ENCODE peak calls at places on chromosomes 13 and 19, in five cellular contexts. One of them, this sample, is unnamed.
A peak's percentile ranks its signal among the peaks of the same experiment; 100 is the strongest.

GRCh38 chr19:51259348-51260245 is 8.7 kb downstream of the SIGLECL1 start:
- DNase-seq in IMR-90: peak; percentile 22
- DNase-seq in uterus: no peak
- DNase-seq in PC-9: peak; percentile 30
- DNase-seq in CD8-positive, alpha-beta T cell: no peak
- DNase-seq in this sample: no peak

GRCh38 chr19:23699521-23699860 is 12.5 kb upstream of the ZNF675 start:
- DNase-seq in uterus: no peak
- DNase-seq in IMR-90: no peak
- DNase-seq in CD8-positive, alpha-beta T cell: no peak
- DNase-seq in PC-9: peak; percentile 62
- DNase-seq in this sample: no peak

GRCh38 chr19:13160557-13160956 is 10.3 kb downstream of the IER2 start:
- DNase-seq in uterus: no peak
- DNase-seq in CD8-positive, alpha-beta T cell: no peak
- DNase-seq in PC-9: peak; percentile 43
- DNase-seq in IMR-90: peak; percentile 66
- DNase-seq in this sample: no peak

GRCh38 chr13:60043262-60043661 is 120.5 kb downstream of the DIAPH3 start:
- DNase-seq in CD8-positive, alpha-beta T cell: no peak
- DNase-seq in IMR-90: peak; percentile 4
- DNase-seq in uterus: no peak
- DNase-seq in PC-9: no peak
- DNase-seq in this sample: no peak

GRCh38 chr19:2032296-2032941 is 16.9 kb upstream of the BTBD2 start:
- DNase-seq in PC-9: peak; percentile 94
- DNase-seq in IMR-90: peak; percentile 65
- DNase-seq in uterus: peak; percentile 93
- DNase-seq in CD8-positive, alpha-beta T cell: no peak
- DNase-seq in this sample: peak; percentile 85

GRCh38 chr13:18996627-18997051 is 185.0 kb downstream of the TUBA3C start:
- DNase-seq in IMR-90: no peak
- DNase-seq in CD8-positive, alpha-beta T cell: no peak
- DNase-seq in PC-9: no peak
- DNase-seq in uterus: no peak
- DNase-seq in this sample: no peak

GRCh38 chr13:46606915-46607413 is 54.0 kb downstream of the LRCH1 start:
- DNase-seq in uterus: no peak
- DNase-seq in CD8-positive, alpha-beta T cell: no peak
- DNase-seq in IMR-90: no peak
- DNase-seq in PC-9: no peak
- DNase-seq in this sample: no peak

GRCh38 chr19:31351212-31352193 is 2.3 kb upstream of the TSHZ3 start:
- DNase-seq in PC-9: no peak
- DNase-seq in CD8-positive, alpha-beta T cell: no peak
- DNase-seq in IMR-90: peak; percentile 63
- DNase-seq in uterus: peak; percentile 51
- DNase-seq in this sample: no peak

GRCh38 chr13:108769213-108770070 is 140.0 kb downstream of the MYO16 start:
- DNase-seq in uterus: no peak
- DNase-seq in IMR-90: no peak
- DNase-seq in CD8-positive, alpha-beta T cell: no peak
- DNase-seq in PC-9: peak; percentile 3
- DNase-seq in this sample: no peak

GRCh38 chr19:35153701-35154534 is 617 bp upstream of the FXYD5 start:
- DNase-seq in IMR-90: no peak
- DNase-seq in PC-9: peak; percentile 57
- DNase-seq in CD8-positive, alpha-beta T cell: peak; percentile 57
- DNase-seq in uterus: no peak
- DNase-seq in this sample: no peak

GRCh38 chr13:79745141-79745540 is 264.2 kb downstream of the NDFIP2 start:
- DNase-seq in IMR-90: no peak
- DNase-seq in PC-9: no peak
- DNase-seq in uterus: no peak
- DNase-seq in CD8-positive, alpha-beta T cell: no peak
- DNase-seq in this sample: no peak

GRCh38 chr13:50664961-50665360 is 178.5 kb downstream of the DLEU7 start:
- DNase-seq in PC-9: no peak
- DNase-seq in CD8-positive, alpha-beta T cell: no peak
- DNase-seq in uterus: no peak
- DNase-seq in IMR-90: no peak
- DNase-seq in this sample: no peak

GRCh38 chr19:51810228-51810627 is 15.3 kb downstream of the FPR3 start:
- DNase-seq in uterus: no peak
- DNase-seq in CD8-positive, alpha-beta T cell: no peak
- DNase-seq in PC-9: no peak
- DNase-seq in IMR-90: no peak
- DNase-seq in this sample: no peak

GRCh38 chr19:44002566-44003460 is at the start of gene ZNF230:
- DNase-seq in PC-9: peak; percentile 79
- DNase-seq in IMR-90: peak; percentile 95
- DNase-seq in uterus: peak; percentile 95
- DNase-seq in CD8-positive, alpha-beta T cell: peak; percentile 64
- DNase-seq in this sample: peak; percentile 77
- TF ChIP-seq CTCF in PC-9: no peak
- TF ChIP-seq CTCF in IMR-90: no peak
- TF ChIP-seq CTCF in uterus: no peak
- TF ChIP-seq CTCF in CD8-positive, alpha-beta T cell: no peak
- TF ChIP-seq CTCF in this sample: no peak

GRCh38 chr19:17747205-17748098 is 3.8 kb upstream of the FCHO1 start:
- DNase-seq in PC-9: peak; percentile 93
- DNase-seq in IMR-90: peak; percentile 89
- DNase-seq in uterus: peak; percentile 85
- DNase-seq in CD8-positive, alpha-beta T cell: peak; percentile 85
- DNase-seq in this sample: peak; percentile 81

GRCh38 chr19:17751103-17751911 is at the start of gene FCHO1:
- DNase-seq in PC-9: no peak
- DNase-seq in CD8-positive, alpha-beta T cell: peak; percentile 73
- DNase-seq in uterus: no peak
- DNase-seq in IMR-90: no peak
- DNase-seq in this sample: no peak

GRCh38 chr19:17748884-17749638 is 2.2 kb upstream of the FCHO1 start:
- DNase-seq in IMR-90: no peak
- DNase-seq in CD8-positive, alpha-beta T cell: no peak
- DNase-seq in PC-9: no peak
- DNase-seq in uterus: no peak
- DNase-seq in this sample: no peak

GRCh38 chr19:17751912-17752273 is 616 bp downstream of the FCHO1 start:
- DNase-seq in CD8-positive, alpha-beta T cell: no peak
- DNase-seq in PC-9: no peak
- DNase-seq in IMR-90: no peak
- DNase-seq in uterus: no peak
- DNase-seq in this sample: no peak

DNA sequence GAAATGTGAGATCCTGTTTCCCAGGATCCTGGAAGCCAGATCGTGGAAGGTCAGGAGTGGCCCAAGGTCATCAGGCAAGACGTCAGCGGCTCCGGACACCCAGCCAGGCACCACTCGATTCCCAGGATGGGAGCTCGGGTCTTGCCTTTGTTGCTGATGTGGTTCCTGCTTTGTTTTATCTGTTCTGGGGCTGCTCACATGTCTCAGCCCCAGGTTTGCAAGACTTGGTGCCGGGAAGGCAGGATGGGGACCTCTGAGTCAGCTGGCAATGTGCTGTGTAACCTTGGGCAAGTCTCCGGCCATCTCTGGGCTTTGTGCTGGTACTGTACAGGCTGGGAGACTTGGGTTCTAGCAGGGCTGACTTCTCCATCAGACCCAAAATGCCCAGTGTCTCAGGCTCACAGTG is 1.4 kb upstream of the FCHO1 start:
- DNase-seq in IMR-90: no peak
- DNase-seq in PC-9: no peak
- DNase-seq in uterus: no peak
- DNase-seq in CD8-positive, alpha-beta T cell: no peak
- DNase-seq in this sample: no peak
- H3K4me3 ChIP-seq in IMR-90: no peak overlapping the region
- H3K4me3 ChIP-seq in PC-9: no peak overlapping the region
- H3K4me3 ChIP-seq in uterus: no peak overlapping the region
- H3K4me3 ChIP-seq in CD8-positive, alpha-beta T cell: no peak overlapping the region
- H3K4me3 ChIP-seq in this sample: no peak overlapping the region

GRCh38 chr19:41868120-41868988 is 8.3 kb downstream of the RPS19 start:
- DNase-seq in PC-9: no peak
- DNase-seq in CD8-positive, alpha-beta T cell: no peak
- DNase-seq in IMR-90: no peak
- DNase-seq in uterus: no peak
- DNase-seq in this sample: no peak

GRCh38 chr19:41866284-41866683 is 6.2 kb downstream of the RPS19 start:
- DNase-seq in PC-9: peak; percentile 51
- DNase-seq in IMR-90: no peak
- DNase-seq in uterus: no peak
- DNase-seq in CD8-positive, alpha-beta T cell: no peak
- DNase-seq in this sample: no peak

GRCh38 chr19:41870401-41870873 is 6.6 kb upstream of the CD79A start:
- DNase-seq in CD8-positive, alpha-beta T cell: no peak
- DNase-seq in PC-9: no peak
- DNase-seq in IMR-90: peak; percentile 61
- DNase-seq in uterus: no peak
- DNase-seq in this sample: no peak

GRCh38 chr19:41869374-41869955 is 7.6 kb upstream of the CD79A start:
- DNase-seq in CD8-positive, alpha-beta T cell: no peak
- DNase-seq in IMR-90: no peak
- DNase-seq in uterus: no peak
- DNase-seq in PC-9: peak; percentile 68
- DNase-seq in this sample: no peak

DNA sequence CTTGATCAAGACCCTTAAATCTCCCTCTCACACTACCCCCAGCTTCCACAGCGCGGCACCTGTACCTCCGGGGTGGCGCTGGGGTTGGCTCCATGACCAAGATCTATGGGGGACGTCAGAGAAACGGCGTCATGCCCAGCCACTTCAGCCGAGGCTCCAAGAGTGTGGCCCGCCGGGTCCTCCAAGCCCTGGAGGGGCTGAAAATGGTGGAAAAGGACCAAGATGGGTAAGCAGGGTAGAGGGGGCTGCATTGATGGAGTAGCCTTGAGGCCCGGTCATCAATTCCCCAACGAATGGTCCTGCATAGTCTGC is 8.1 kb upstream of the CD79A start:
- DNase-seq in CD8-positive, alpha-beta T cell: no peak
- DNase-seq in IMR-90: no peak
- DNase-seq in PC-9: no peak
- DNase-seq in uterus: no peak
- DNase-seq in this sample: no peak
- H3K36me3 ChIP-seq in CD8-positive, alpha-beta T cell: peaks cover 45% of the 10 kb centered on the region
- H3K36me3 ChIP-seq in IMR-90: peaks cover 68% of the 10 kb centered on the region
- H3K36me3 ChIP-seq in PC-9: peaks cover 59% of the 10 kb centered on the region
- H3K36me3 ChIP-seq in uterus: no peaks in the 10 kb centered on the region
- H3K36me3 ChIP-seq in this sample: peaks cover 48% of the 10 kb centered on the region

DNA sequence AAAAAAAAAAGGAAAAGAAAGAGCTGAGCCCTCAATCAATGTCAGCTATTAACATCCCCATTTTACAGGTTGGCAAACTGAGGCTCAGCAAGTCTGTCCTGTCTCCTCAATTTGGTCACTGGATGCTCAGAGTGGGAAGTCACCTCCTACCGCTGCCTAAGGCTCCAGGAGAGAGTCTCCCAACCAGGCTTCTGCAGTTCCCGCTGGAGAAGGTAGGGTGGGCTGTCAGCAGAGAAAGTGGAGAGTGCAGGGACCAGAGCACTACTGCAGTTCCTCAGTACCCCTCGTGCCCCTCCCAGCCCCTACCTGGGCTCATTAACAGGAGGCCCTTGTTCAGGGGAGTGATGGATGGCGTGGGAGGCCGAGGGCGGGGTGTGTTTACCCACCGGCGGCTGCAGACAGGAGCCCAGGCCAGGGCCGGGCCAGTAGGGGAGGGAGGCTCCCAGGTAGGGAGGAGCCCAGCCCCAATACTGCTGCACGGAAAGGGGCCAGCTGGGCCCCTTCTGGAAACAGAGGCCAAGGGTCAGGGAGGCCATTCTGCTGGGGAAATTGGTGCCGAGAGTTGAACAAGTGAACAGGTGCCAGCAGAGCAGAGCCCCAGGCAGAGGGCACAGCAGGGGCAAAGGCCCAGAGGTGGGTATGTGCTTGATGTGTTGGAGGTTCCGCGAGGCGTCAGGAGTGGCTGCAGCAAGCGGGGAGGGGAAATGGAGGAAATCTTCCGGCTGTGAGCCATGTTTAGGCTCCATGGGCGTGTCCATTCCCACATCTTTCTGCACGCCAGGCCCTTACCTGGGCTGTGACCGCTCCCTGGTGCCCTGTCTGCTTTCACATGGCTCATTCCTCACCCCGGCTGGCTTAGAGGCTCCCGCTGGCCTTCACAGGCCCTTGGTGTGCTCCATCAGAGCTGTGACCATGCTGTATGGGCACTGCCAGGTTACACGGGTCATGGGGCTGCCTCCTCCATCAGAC is 7.6 kb upstream of the COMP start:
- DNase-seq in PC-9: no peak
- DNase-seq in CD8-positive, alpha-beta T cell: no peak
- DNase-seq in uterus: no peak
- DNase-seq in IMR-90: no peak
- DNase-seq in this sample: no peak
- TF ChIP-seq CTCF in PC-9: no peak
- TF ChIP-seq CTCF in CD8-positive, alpha-beta T cell: no peak
- TF ChIP-seq CTCF in uterus: no peak
- TF ChIP-seq CTCF in IMR-90: no peak
- TF ChIP-seq CTCF in this sample: no peak

GRCh38 chr19:33302974-33303790 is 848 bp upstream of the CEBPA start:
- DNase-seq in PC-9: peak; percentile 68
- DNase-seq in IMR-90: peak; percentile 41
- DNase-seq in CD8-positive, alpha-beta T cell: no peak
- DNase-seq in uterus: peak; percentile 50
- DNase-seq in this sample: no peak
- H3K4me3 ChIP-seq in PC-9: peak overlapping the region; percentile 91
- H3K4me3 ChIP-seq in IMR-90: peak overlapping the region; percentile 40
- H3K4me3 ChIP-seq in CD8-positive, alpha-beta T cell: peak overlapping the region; percentile 46
- H3K4me3 ChIP-seq in uterus: peak overlapping the region; percentile 75
- H3K4me3 ChIP-seq in this sample: peak overlapping the region; percentile 95

This sample was measured in thoracic aorta.